ENCODE peak calls at places on chromosomes 16 and 17, in seven cellular contexts. G is effector CD8-positive, alpha-beta T cell; M is GM19239; P is GM12892; Z is stimulated activated CD8-positive, alpha-beta memory T cell treated with anti-CD3 and anti-CD28 coated beads, Interleukin-12 subunit alpha, Interleukin-12 subunit beta, amount 100 ng/mL, for 1 hour; L is ovary; W is OCI-M1. Q is an unnamed sample.

GRCh38 chr16:83552193-83552592 is 255.6 kb upstream of the HSBP1 start:
- DNase-seq in G (no peak), M (no peak), P (no peak), Z (no peak), L (no peak), W (no peak), Q (no peak)

GRCh38 chr17:64938925-64939474 is 19.7 kb upstream of the LRRC37A3 start:
- DNase-seq in G (no peak), M (peak; percentile 35), P (peak; percentile 46), Z (peak; percentile 35), L (no peak), W (peak; percentile 64), Q (no peak)

GRCh38 chr16:66927918-66928649 is 2.7 kb upstream of the RRAD start:
- DNase-seq in G (no peak), M (no peak), P (no peak), Z (no peak), L (no peak), W (no peak), Q (no peak)

GRCh38 chr17:56640116-56640515 is 46.6 kb downstream of the NOG start:
- DNase-seq in G (no peak), M (no peak), P (no peak), Z (no peak), L (no peak), W (no peak), Q (no peak)

GRCh38 chr16:70253291-70254094 is 1.8 kb upstream of the EXOSC6 start:
- DNase-seq in G (peak; percentile 9), M (no peak), P (no peak), Z (no peak), L (no peak), W (peak; percentile 61), Q (no peak)

GRCh38 chr17:81710514-81711308 is 1.4 kb upstream of the SLC25A10 start:
- DNase-seq in G (no peak), M (no peak), P (no peak), Z (no peak), L (no peak), W (no peak), Q (no peak)

GRCh38 chr16:84194470-84195200 is 3.7 kb downstream of the ADAD2 start:
- DNase-seq in G (no peak), M (peak; percentile 50), P (no peak), Z (no peak), L (no peak), W (no peak), Q (no peak)

GRCh38 chr17:81734405-81735055 is 22.4 kb downstream of the SLC25A10 start:
- DNase-seq in G (no peak), M (no peak), P (no peak), Z (no peak), L (no peak), W (no peak), Q (peak; percentile 76)